ENCODE peak calls at places on chromosomes 13 and 19, in four cellular contexts. J is body of pancreas, E is aorta, S is transverse colon. V is an unnamed sample.

GRCh38 chr13:39527961-39528720 is 74.9 kb downstream of the LHFPL6 start:
- DNase-seq in E (peak; percentile 52), J (no peak), S (no peak), V (no peak)

GRCh38 chr13:22451345-22451744 is 729.4 kb upstream of the SGCG start:
- DNase-seq in J (no peak), E (no peak), S (no peak), V (no peak)

GRCh38 chr19:9667898-9668297 is 7.0 kb downstream of the ZNF562 start:
- DNase-seq in S (no peak), E (no peak), J (no peak), V (no peak)

GRCh38 chr19:37077615-37077928 is 661 bp upstream of the ZNF420 start:
- DNase-seq in S (no peak), J (no peak), E (no peak), V (no peak)

GRCh38 chr19:3062165-3063105 is at the start of gene TLE5:
- DNase-seq in J (peak; percentile 67), E (peak; percentile 67), S (peak; percentile 80), V (peak; percentile 59)

GRCh38 chr19:4738734-4739133 is 15.1 kb upstream of the DPP9 start:
- DNase-seq in J (no peak), S (no peak), E (no peak), V (no peak)

GRCh38 chr13:94140027-94140426 is 339.5 kb downstream of the DCT start:
- DNase-seq in E (no peak), S (no peak), J (no peak), V (no peak)

GRCh38 chr19:50461066-50461875 is 15.0 kb upstream of the EMC10 start:
- DNase-seq in J (peak; percentile 65), S (peak; percentile 73), E (no peak), V (peak; percentile 36)

GRCh38 chr19:50796128-50796633 is 6.0 kb downstream of the ACP4 start:
- DNase-seq in J (no peak), E (no peak), S (no peak), V (no peak)

GRCh38 chr13:75217949-75218348 is 264.0 kb downstream of the TBC1D4 start:
- DNase-seq in E (no peak), S (no peak), J (no peak), V (no peak)

GRCh38 chr13:39787086-39787487 is 131.6 kb downstream of the COG6 start:
- DNase-seq in E (no peak), S (no peak), J (no peak), V (no peak)

GRCh38 chr13:99151516-99151915 is 49.1 kb upstream of the UBAC2 start:
- DNase-seq in E (no peak), S (no peak), J (no peak), V (no peak)

GRCh38 chr13:41621716-41622508 is 164.6 kb downstream of the RGCC start:
- DNase-seq in E (no peak), S (no peak), J (no peak), V (no peak)

GRCh38 chr13:108496364-108497215 is 132.8 kb upstream of the MYO16 start:
- DNase-seq in J (no peak), S (no peak), E (no peak), V (no peak)

GRCh38 chr19:355134-355533 is 10.5 kb upstream of the MIER2 start:
- DNase-seq in S (no peak), J (no peak), E (no peak), V (no peak)

GRCh38 chr13:73918691-73919090 is 215.5 kb downstream of the KLF12 start:
- DNase-seq in J (no peak), E (no peak), S (no peak), V (no peak)
- H3K4me1 ChIP-seq in J (no peaks in the 10 kb centered on the region), E (peaks cover 2% of the 10 kb centered on the region), S (peaks cover 11% of the 10 kb centered on the region), V (no peaks in the 10 kb centered on the region)

GRCh38 chr13:77026783-77027621 is at the start of gene FBXL3:
- DNase-seq in E (peak; percentile 90), J (peak; percentile 82), S (peak; percentile 88), V (peak; percentile 85)

GRCh38 chr13:77022341-77022740 is 4.6 kb downstream of the FBXL3 start:
- DNase-seq in E (no peak), J (no peak), S (no peak), V (no peak)

GRCh38 chr13:77029436-77029835 is 2.5 kb upstream of the FBXL3 start:
- DNase-seq in E (no peak), S (no peak), J (no peak), V (no peak)

GRCh38 chr13:77028202-77028601 is 1.2 kb upstream of the FBXL3 start:
- DNase-seq in E (peak; percentile 57), J (no peak), S (no peak), V (no peak)

DNA sequence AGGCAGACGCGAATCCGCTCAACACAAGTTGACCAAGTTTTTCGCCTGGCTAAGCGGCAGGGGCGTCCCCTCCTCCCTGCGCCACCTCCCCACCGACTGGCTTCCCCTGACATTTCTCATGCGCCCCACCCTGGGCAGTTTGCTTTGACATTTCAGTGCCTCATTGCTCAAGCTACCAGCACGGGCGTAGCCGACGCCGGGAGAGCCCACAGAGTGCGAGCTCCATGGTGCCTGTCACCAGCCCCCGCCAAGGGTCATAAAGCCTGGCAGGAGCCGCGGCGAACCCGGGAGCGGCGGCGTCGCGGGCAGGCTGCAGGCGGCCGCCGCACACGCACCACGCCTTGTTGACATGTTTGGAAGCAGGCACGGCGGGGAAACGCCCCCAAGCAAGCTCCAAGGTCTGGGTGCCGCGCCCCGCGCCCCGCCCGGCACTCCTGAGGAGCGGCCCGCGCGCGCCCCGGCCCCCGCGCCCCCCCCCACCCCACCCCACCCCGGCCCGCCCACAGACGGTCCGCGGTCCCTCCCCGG is 640 bp downstream of the FBXL3 start:
- DNase-seq in E (peak; percentile 86), S (peak; percentile 94), J (peak; percentile 87), V (peak; percentile 83)
- H3K4me1 ChIP-seq in E (peaks cover 2% of the 10 kb centered on the region), S (peaks cover 57% of the 10 kb centered on the region), J (peaks cover 48% of the 10 kb centered on the region), V (no peaks in the 10 kb centered on the region)

DNA sequence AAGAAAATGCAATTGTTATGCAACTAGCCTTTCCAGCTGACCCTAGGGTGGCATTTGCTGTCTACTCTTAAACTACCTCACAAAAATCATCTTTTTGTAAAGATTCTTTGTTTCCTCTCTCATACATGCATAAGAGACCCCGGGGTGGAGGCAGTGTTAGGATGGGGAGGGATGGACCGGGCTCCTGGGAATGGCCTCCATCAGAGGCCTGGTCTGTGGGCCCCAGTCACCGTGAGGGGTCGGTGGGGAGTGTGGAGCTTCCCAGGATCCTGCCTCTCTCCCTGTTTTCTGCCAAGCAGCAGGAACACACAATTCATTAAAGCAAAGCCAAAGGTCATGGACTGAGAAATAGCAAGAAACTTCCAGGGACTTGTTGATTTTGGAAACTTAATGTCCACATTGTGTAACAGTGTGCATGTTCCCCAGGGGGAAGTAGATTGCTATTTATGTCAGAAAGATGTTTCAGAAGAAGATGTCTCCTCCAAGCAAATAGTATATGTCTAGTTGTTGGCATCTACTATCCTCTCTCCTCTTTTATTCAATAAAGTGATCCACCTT is 241.4 kb downstream of the ENOX1 start:
- DNase-seq in E (no peak), J (no peak), S (no peak), V (no peak)
- H3K4me1 ChIP-seq in E (no peaks in the 10 kb centered on the region), J (no peaks in the 10 kb centered on the region), S (peaks cover 23% of the 10 kb centered on the region), V (no peaks in the 10 kb centered on the region)

GRCh38 chr19:48329167-48329891 is 4.0 kb downstream of the EMP3 start:
- DNase-seq in J (no peak), E (no peak), S (peak; percentile 49), V (no peak)

GRCh38 chr19:48330012-48330681 is 4.8 kb downstream of the EMP3 start:
- DNase-seq in S (peak; percentile 89), E (peak; percentile 83), J (peak; percentile 86), V (peak; percentile 83)

GRCh38 chr19:48332662-48333466 is 7.5 kb downstream of the EMP3 start:
- DNase-seq in J (peak; percentile 91), S (peak; percentile 96), E (peak; percentile 92), V (peak; percentile 94)

GRCh38 chr19:48332351-48332661 is 7.0 kb downstream of the EMP3 start:
- DNase-seq in J (no peak), E (no peak), S (no peak), V (no peak)

GRCh38 chr19:48333467-48334384 is 8.4 kb downstream of the EMP3 start:
- DNase-seq in S (peak; percentile 96), E (peak; percentile 96), J (peak; percentile 92), V (peak; percentile 86)
- H3K4me1 ChIP-seq in S (peaks cover 45% of the 10 kb centered on the region), E (no peaks in the 10 kb centered on the region), J (peaks cover 47% of the 10 kb centered on the region), V (peaks cover 6% of the 10 kb centered on the region)

GRCh38 chr19:34383599-34383998 is 18.6 kb downstream of the GPI start:
- DNase-seq in S (no peak), J (no peak), E (no peak), V (no peak)

GRCh38 chr19:34382471-34382870 is 17.5 kb downstream of the GPI start:
- DNase-seq in S (no peak), E (no peak), J (no peak), V (no peak)

GRCh38 chr19:34391813-34392212 is 12.4 kb upstream of the PDCD2L start:
- DNase-seq in E (no peak), S (no peak), J (no peak), V (no peak)

GRCh38 chr19:34387446-34387810 is 16.8 kb upstream of the PDCD2L start:
- DNase-seq in S (no peak), E (no peak), J (no peak), V (no peak)

DNA sequence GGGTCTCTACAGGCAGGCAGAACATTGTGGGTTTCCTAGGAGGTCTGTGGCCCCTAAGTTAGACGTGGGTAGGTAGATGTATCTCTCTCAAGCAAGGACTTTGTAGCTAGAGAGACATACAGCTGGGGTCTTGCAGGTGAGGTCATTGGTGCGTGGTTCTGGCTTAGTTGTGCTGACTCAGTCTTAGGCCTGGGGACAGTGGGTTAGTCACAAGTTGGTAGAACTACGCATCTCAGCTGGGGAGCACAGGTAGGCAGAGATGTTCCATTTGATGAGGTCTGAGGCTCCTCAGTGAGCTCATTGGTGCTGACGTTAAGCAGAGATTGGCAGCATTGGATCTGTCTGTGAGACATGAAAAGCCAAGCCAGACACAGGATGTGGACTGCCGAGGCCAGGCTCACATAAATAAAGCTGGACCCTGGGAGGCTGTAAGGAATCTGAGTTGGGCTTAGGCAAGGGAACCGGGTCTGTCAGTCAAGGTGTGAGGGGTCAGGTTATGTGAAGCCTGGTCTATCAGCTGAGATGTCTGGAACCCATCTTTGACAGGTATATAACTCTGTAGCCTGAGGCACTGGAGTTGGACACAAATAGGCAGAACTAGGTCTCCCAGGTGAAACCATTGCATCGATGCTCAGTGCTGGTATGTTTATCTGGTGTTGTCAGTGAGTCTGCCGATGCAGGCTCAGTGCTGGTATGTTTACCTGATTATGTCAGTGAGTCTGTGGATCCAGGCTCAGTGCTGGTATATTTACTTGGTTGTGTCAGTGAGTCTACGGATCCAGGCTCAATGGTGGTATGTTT is 17.4 kb upstream of the PDCD2L start:
- DNase-seq in J (no peak), E (no peak), S (no peak), V (no peak)
- H3K4me1 ChIP-seq in J (no peaks in the 10 kb centered on the region), E (no peaks in the 10 kb centered on the region), S (no peaks in the 10 kb centered on the region), V (no peaks in the 10 kb centered on the region)